ENCODE peak calls at places on chromosome 3, in eight cellular contexts. One of them, this sample, is unnamed.

GRCh38 chr3:126127904-126128303 is 44.0 kb upstream of the SLC41A3 start:
- DNase-seq in CD4-positive, CD25-positive, alpha-beta regulatory T cell: no peak
- DNase-seq in activated T-helper 1 cell treated with Interleukin-2 at 50 U/mL for 16 hours: no peak
- DNase-seq in iPS DF 19.7: no peak
- DNase-seq in activated T-cell treated with anti-CD3 and anti-CD28 coated beads for 1 hour: no peak
- DNase-seq in activated gamma-delta T cell: no peak
- DNase-seq in right lobe of liver: peak; percentile 39
- DNase-seq in mucosa of gallbladder: no peak
- DNase-seq in this sample: no peak

GRCh38 chr3:81434171-81434570 is 327.3 kb downstream of the GBE1 start:
- DNase-seq in CD4-positive, CD25-positive, alpha-beta regulatory T cell: no peak
- DNase-seq in activated T-helper 1 cell treated with Interleukin-2 at 50 U/mL for 16 hours: no peak
- DNase-seq in iPS DF 19.7: no peak
- DNase-seq in activated T-cell treated with anti-CD3 and anti-CD28 coated beads for 1 hour: no peak
- DNase-seq in activated gamma-delta T cell: no peak
- DNase-seq in right lobe of liver: no peak
- DNase-seq in mucosa of gallbladder: no peak
- DNase-seq in this sample: no peak

GRCh38 chr3:118400886-118401285 is 633.8 kb downstream of the IGSF11 start:
- DNase-seq in CD4-positive, CD25-positive, alpha-beta regulatory T cell: no peak
- DNase-seq in activated T-helper 1 cell treated with Interleukin-2 at 50 U/mL for 16 hours: no peak
- DNase-seq in iPS DF 19.7: no peak
- DNase-seq in activated T-cell treated with anti-CD3 and anti-CD28 coated beads for 1 hour: no peak
- DNase-seq in activated gamma-delta T cell: no peak
- DNase-seq in right lobe of liver: no peak
- DNase-seq in mucosa of gallbladder: no peak
- DNase-seq in this sample: no peak

GRCh38 chr3:53329933-53330332 is 17.4 kb downstream of the DCP1A start:
- DNase-seq in CD4-positive, CD25-positive, alpha-beta regulatory T cell: no peak
- DNase-seq in activated T-helper 1 cell treated with Interleukin-2 at 50 U/mL for 16 hours: no peak
- DNase-seq in iPS DF 19.7: no peak
- DNase-seq in activated T-cell treated with anti-CD3 and anti-CD28 coated beads for 1 hour: no peak
- DNase-seq in activated gamma-delta T cell: no peak
- DNase-seq in right lobe of liver: no peak
- DNase-seq in mucosa of gallbladder: no peak
- DNase-seq in this sample: no peak

GRCh38 chr3:129688310-129688895 is 81.9 kb upstream of the PLXND1 start:
- DNase-seq in CD4-positive, CD25-positive, alpha-beta regulatory T cell: no peak
- DNase-seq in activated T-helper 1 cell treated with Interleukin-2 at 50 U/mL for 16 hours: no peak
- DNase-seq in iPS DF 19.7: peak; percentile 42
- DNase-seq in activated T-cell treated with anti-CD3 and anti-CD28 coated beads for 1 hour: no peak
- DNase-seq in activated gamma-delta T cell: no peak
- DNase-seq in right lobe of liver: peak; percentile 90
- DNase-seq in mucosa of gallbladder: peak; percentile 77
- DNase-seq in this sample: no peak

GRCh38 chr3:143464850-143465249 is 345.3 kb downstream of the CHST2 start:
- DNase-seq in CD4-positive, CD25-positive, alpha-beta regulatory T cell: no peak
- DNase-seq in activated T-helper 1 cell treated with Interleukin-2 at 50 U/mL for 16 hours: no peak
- DNase-seq in iPS DF 19.7: no peak
- DNase-seq in activated T-cell treated with anti-CD3 and anti-CD28 coated beads for 1 hour: no peak
- DNase-seq in activated gamma-delta T cell: no peak
- DNase-seq in right lobe of liver: no peak
- DNase-seq in mucosa of gallbladder: no peak
- DNase-seq in this sample: no peak

GRCh38 chr3:141796436-141797166 is 33.4 kb downstream of the GRK7 start:
- DNase-seq in CD4-positive, CD25-positive, alpha-beta regulatory T cell: peak; percentile 53
- DNase-seq in activated T-helper 1 cell treated with Interleukin-2 at 50 U/mL for 16 hours: peak; percentile 30
- DNase-seq in iPS DF 19.7: no peak
- DNase-seq in activated T-cell treated with anti-CD3 and anti-CD28 coated beads for 1 hour: peak; percentile 43
- DNase-seq in activated gamma-delta T cell: peak; percentile 12
- DNase-seq in right lobe of liver: no peak
- DNase-seq in mucosa of gallbladder: peak; percentile 56
- DNase-seq in this sample: peak; percentile 41

GRCh38 chr3:51891242-51892039 is 11.7 kb downstream of the IQCF1 start:
- DNase-seq in CD4-positive, CD25-positive, alpha-beta regulatory T cell: no peak
- DNase-seq in activated T-helper 1 cell treated with Interleukin-2 at 50 U/mL for 16 hours: no peak
- DNase-seq in iPS DF 19.7: no peak
- DNase-seq in activated T-cell treated with anti-CD3 and anti-CD28 coated beads for 1 hour: no peak
- DNase-seq in activated gamma-delta T cell: no peak
- DNase-seq in right lobe of liver: no peak
- DNase-seq in mucosa of gallbladder: no peak
- DNase-seq in this sample: no peak

GRCh38 chr3:53155763-53156162 is 5.2 kb upstream of the PRKCD start:
- DNase-seq in CD4-positive, CD25-positive, alpha-beta regulatory T cell: no peak
- DNase-seq in activated T-helper 1 cell treated with Interleukin-2 at 50 U/mL for 16 hours: no peak
- DNase-seq in iPS DF 19.7: no peak
- DNase-seq in activated T-cell treated with anti-CD3 and anti-CD28 coated beads for 1 hour: no peak
- DNase-seq in activated gamma-delta T cell: no peak
- DNase-seq in right lobe of liver: peak; percentile 82
- DNase-seq in mucosa of gallbladder: peak; percentile 84
- DNase-seq in this sample: no peak

GRCh38 chr3:183586477-183586876 is 31.0 kb upstream of the KLHL6 start:
- DNase-seq in CD4-positive, CD25-positive, alpha-beta regulatory T cell: peak; percentile 30
- DNase-seq in activated T-helper 1 cell treated with Interleukin-2 at 50 U/mL for 16 hours: peak; percentile 3
- DNase-seq in iPS DF 19.7: no peak
- DNase-seq in activated T-cell treated with anti-CD3 and anti-CD28 coated beads for 1 hour: peak; percentile 4
- DNase-seq in activated gamma-delta T cell: no peak
- DNase-seq in right lobe of liver: no peak
- DNase-seq in mucosa of gallbladder: no peak
- DNase-seq in this sample: no peak

GRCh38 chr3:184485906-184486305 is 75.7 kb upstream of the EPHB3 start:
- DNase-seq in CD4-positive, CD25-positive, alpha-beta regulatory T cell: no peak
- DNase-seq in activated T-helper 1 cell treated with Interleukin-2 at 50 U/mL for 16 hours: no peak
- DNase-seq in iPS DF 19.7: no peak
- DNase-seq in activated T-cell treated with anti-CD3 and anti-CD28 coated beads for 1 hour: no peak
- DNase-seq in activated gamma-delta T cell: no peak
- DNase-seq in right lobe of liver: no peak
- DNase-seq in mucosa of gallbladder: no peak
- DNase-seq in this sample: no peak

GRCh38 chr3:123081718-123082369 is 15.0 kb downstream of the PDIA5 start:
- DNase-seq in CD4-positive, CD25-positive, alpha-beta regulatory T cell: no peak
- DNase-seq in activated T-helper 1 cell treated with Interleukin-2 at 50 U/mL for 16 hours: no peak
- DNase-seq in iPS DF 19.7: no peak
- DNase-seq in activated T-cell treated with anti-CD3 and anti-CD28 coated beads for 1 hour: no peak
- DNase-seq in activated gamma-delta T cell: no peak
- DNase-seq in right lobe of liver: peak; percentile 39
- DNase-seq in mucosa of gallbladder: no peak
- DNase-seq in this sample: no peak

GRCh38 chr3:16305121-16305541 is 40.1 kb downstream of the OXNAD1 start:
- DNase-seq in CD4-positive, CD25-positive, alpha-beta regulatory T cell: peak; percentile 36
- DNase-seq in activated T-helper 1 cell treated with Interleukin-2 at 50 U/mL for 16 hours: no peak
- DNase-seq in iPS DF 19.7: no peak
- DNase-seq in activated T-cell treated with anti-CD3 and anti-CD28 coated beads for 1 hour: no peak
- DNase-seq in activated gamma-delta T cell: no peak
- DNase-seq in right lobe of liver: peak; percentile 91
- DNase-seq in mucosa of gallbladder: no peak
- DNase-seq in this sample: peak; percentile 46

GRCh38 chr3:138450181-138450580 is 15.8 kb downstream of the ESYT3 start:
- DNase-seq in CD4-positive, CD25-positive, alpha-beta regulatory T cell: no peak
- DNase-seq in activated T-helper 1 cell treated with Interleukin-2 at 50 U/mL for 16 hours: no peak
- DNase-seq in iPS DF 19.7: no peak
- DNase-seq in activated T-cell treated with anti-CD3 and anti-CD28 coated beads for 1 hour: no peak
- DNase-seq in activated gamma-delta T cell: no peak
- DNase-seq in right lobe of liver: no peak
- DNase-seq in mucosa of gallbladder: no peak
- DNase-seq in this sample: no peak

GRCh38 chr3:195446359-195446758 is 3.5 kb upstream of the ACAP2 start:
- DNase-seq in CD4-positive, CD25-positive, alpha-beta regulatory T cell: no peak
- DNase-seq in activated T-helper 1 cell treated with Interleukin-2 at 50 U/mL for 16 hours: no peak
- DNase-seq in iPS DF 19.7: no peak
- DNase-seq in activated T-cell treated with anti-CD3 and anti-CD28 coated beads for 1 hour: no peak
- DNase-seq in activated gamma-delta T cell: no peak
- DNase-seq in right lobe of liver: no peak
- DNase-seq in mucosa of gallbladder: no peak
- DNase-seq in this sample: no peak

GRCh38 chr3:138862531-138862923 is 27.8 kb upstream of the PIK3CB start:
- DNase-seq in CD4-positive, CD25-positive, alpha-beta regulatory T cell: no peak
- DNase-seq in activated T-helper 1 cell treated with Interleukin-2 at 50 U/mL for 16 hours: no peak
- DNase-seq in iPS DF 19.7: no peak
- DNase-seq in activated T-cell treated with anti-CD3 and anti-CD28 coated beads for 1 hour: no peak
- DNase-seq in activated gamma-delta T cell: no peak
- DNase-seq in right lobe of liver: no peak
- DNase-seq in mucosa of gallbladder: peak; percentile 33
- DNase-seq in this sample: no peak

GRCh38 chr3:46395210-46395661 is 11.6 kb downstream of the CCR5AS start:
- DNase-seq in CD4-positive, CD25-positive, alpha-beta regulatory T cell: no peak
- DNase-seq in activated T-helper 1 cell treated with Interleukin-2 at 50 U/mL for 16 hours: no peak
- DNase-seq in iPS DF 19.7: no peak
- DNase-seq in activated T-cell treated with anti-CD3 and anti-CD28 coated beads for 1 hour: no peak
- DNase-seq in activated gamma-delta T cell: no peak
- DNase-seq in right lobe of liver: no peak
- DNase-seq in mucosa of gallbladder: no peak
- DNase-seq in this sample: no peak

GRCh38 chr3:161322781-161323568 is 48.3 kb downstream of the SPTSSB start:
- DNase-seq in CD4-positive, CD25-positive, alpha-beta regulatory T cell: no peak
- DNase-seq in activated T-helper 1 cell treated with Interleukin-2 at 50 U/mL for 16 hours: no peak
- DNase-seq in iPS DF 19.7: no peak
- DNase-seq in activated T-cell treated with anti-CD3 and anti-CD28 coated beads for 1 hour: no peak
- DNase-seq in activated gamma-delta T cell: no peak
- DNase-seq in right lobe of liver: no peak
- DNase-seq in mucosa of gallbladder: no peak
- DNase-seq in this sample: no peak

GRCh38 chr3:24299801-24300626 is 194.6 kb downstream of the THRB start:
- DNase-seq in CD4-positive, CD25-positive, alpha-beta regulatory T cell: no peak
- DNase-seq in activated T-helper 1 cell treated with Interleukin-2 at 50 U/mL for 16 hours: no peak
- DNase-seq in iPS DF 19.7: no peak
- DNase-seq in activated T-cell treated with anti-CD3 and anti-CD28 coated beads for 1 hour: no peak
- DNase-seq in activated gamma-delta T cell: no peak
- DNase-seq in right lobe of liver: no peak
- DNase-seq in mucosa of gallbladder: no peak
- DNase-seq in this sample: no peak

GRCh38 chr3:171604370-171604769 is 144.2 kb upstream of the TNIK start:
- DNase-seq in CD4-positive, CD25-positive, alpha-beta regulatory T cell: no peak
- DNase-seq in activated T-helper 1 cell treated with Interleukin-2 at 50 U/mL for 16 hours: no peak
- DNase-seq in iPS DF 19.7: no peak
- DNase-seq in activated T-cell treated with anti-CD3 and anti-CD28 coated beads for 1 hour: no peak
- DNase-seq in activated gamma-delta T cell: no peak
- DNase-seq in right lobe of liver: no peak
- DNase-seq in mucosa of gallbladder: no peak
- DNase-seq in this sample: no peak

GRCh38 chr3:51962854-51963530 is 4.3 kb downstream of the PCBP4 start:
- DNase-seq in CD4-positive, CD25-positive, alpha-beta regulatory T cell: no peak
- DNase-seq in activated T-helper 1 cell treated with Interleukin-2 at 50 U/mL for 16 hours: no peak
- DNase-seq in iPS DF 19.7: no peak
- DNase-seq in activated T-cell treated with anti-CD3 and anti-CD28 coated beads for 1 hour: no peak
- DNase-seq in activated gamma-delta T cell: no peak
- DNase-seq in right lobe of liver: no peak
- DNase-seq in mucosa of gallbladder: no peak
- DNase-seq in this sample: no peak

GRCh38 chr3:81581966-81582599 is 179.4 kb downstream of the GBE1 start:
- DNase-seq in CD4-positive, CD25-positive, alpha-beta regulatory T cell: peak; percentile 4
- DNase-seq in activated T-helper 1 cell treated with Interleukin-2 at 50 U/mL for 16 hours: no peak
- DNase-seq in iPS DF 19.7: no peak
- DNase-seq in activated T-cell treated with anti-CD3 and anti-CD28 coated beads for 1 hour: no peak
- DNase-seq in activated gamma-delta T cell: no peak
- DNase-seq in right lobe of liver: peak; percentile 45
- DNase-seq in mucosa of gallbladder: peak; percentile 11
- DNase-seq in this sample: no peak

GRCh38 chr3:20511863-20512262 is 325.9 kb upstream of the SGO1 start:
- DNase-seq in CD4-positive, CD25-positive, alpha-beta regulatory T cell: no peak
- DNase-seq in activated T-helper 1 cell treated with Interleukin-2 at 50 U/mL for 16 hours: no peak
- DNase-seq in iPS DF 19.7: peak; percentile 17
- DNase-seq in activated T-cell treated with anti-CD3 and anti-CD28 coated beads for 1 hour: no peak
- DNase-seq in activated gamma-delta T cell: no peak
- DNase-seq in right lobe of liver: no peak
- DNase-seq in mucosa of gallbladder: no peak
- DNase-seq in this sample: no peak

GRCh38 chr3:37668831-37669610 is 192.7 kb upstream of the CTDSPL start:
- DNase-seq in CD4-positive, CD25-positive, alpha-beta regulatory T cell: no peak
- DNase-seq in activated T-helper 1 cell treated with Interleukin-2 at 50 U/mL for 16 hours: no peak
- DNase-seq in iPS DF 19.7: no peak
- DNase-seq in activated T-cell treated with anti-CD3 and anti-CD28 coated beads for 1 hour: no peak
- DNase-seq in activated gamma-delta T cell: no peak
- DNase-seq in right lobe of liver: peak; percentile 94
- DNase-seq in mucosa of gallbladder: peak; percentile 67
- DNase-seq in this sample: no peak

GRCh38 chr3:30401971-30402370 is 204.4 kb upstream of the TGFBR2 start:
- DNase-seq in CD4-positive, CD25-positive, alpha-beta regulatory T cell: no peak
- DNase-seq in activated T-helper 1 cell treated with Interleukin-2 at 50 U/mL for 16 hours: no peak
- DNase-seq in iPS DF 19.7: no peak
- DNase-seq in activated T-cell treated with anti-CD3 and anti-CD28 coated beads for 1 hour: no peak
- DNase-seq in activated gamma-delta T cell: no peak
- DNase-seq in right lobe of liver: no peak
- DNase-seq in mucosa of gallbladder: no peak
- DNase-seq in this sample: no peak